ENCODE peak calls at places on chromosome 22, in four cellular contexts. I is mucosa of descending colon, N is astrocyte of the spinal cord, S is GM12865. T is an unnamed sample.
A peak's percentile ranks its signal among the peaks of the same experiment; 100 is the strongest.

GRCh38 chr22:46895753-46896152 is 133.3 kb downstream of the TBC1D22A start:
- DNase-seq in I (no peak), N (peak; percentile 17), S (no peak), T (no peak)

GRCh38 chr22:34105461-34106062 is 185.3 kb upstream of the LARGE1 start:
- DNase-seq in I (no peak), N (no peak), S (peak; percentile 46), T (peak; percentile 24)

GRCh38 chr22:42856179-42856864 is 751 bp downstream of the ARFGAP3 start:
- DNase-seq in I (peak; percentile 78), N (no peak), S (peak; percentile 64), T (peak; percentile 42)

GRCh38 chr22:50576070-50576469 is 2.2 kb downstream of the CPT1B start:
- DNase-seq in I (no peak), N (peak; percentile 17), S (no peak), T (no peak)

GRCh38 chr22:42317691-42318547 is 47.5 kb upstream of the TCF20 start:
- DNase-seq in I (peak; percentile 87), N (no peak), S (no peak), T (no peak)

GRCh38 chr22:22871536-22872278 is 15.9 kb upstream of the IGLL5 start:
- DNase-seq in I (no peak), N (no peak), S (no peak), T (no peak)

GRCh38 chr22:29907753-29908515 is 25.0 kb downstream of the MTMR3 start:
- DNase-seq in I (peak; percentile 79), N (peak; percentile 97), S (peak; percentile 4), T (peak; percentile 13)

GRCh38 chr22:37157516-37158289 is 8.0 kb upstream of the IL2RB start:
- DNase-seq in I (no peak), N (no peak), S (no peak), T (no peak)

GRCh38 chr22:44685384-44686056 is 16.5 kb upstream of the PRR5 start:
- DNase-seq in I (peak; percentile 81), N (no peak), S (peak; percentile 85), T (peak; percentile 73)

GRCh38 chr22:43166132-43166930 is 15.0 kb downstream of the TSPO start:
- DNase-seq in I (no peak), N (no peak), S (no peak), T (no peak)

GRCh38 chr22:39674536-39674935 is 104.0 kb downstream of the CACNA1I start:
- DNase-seq in I (no peak), N (no peak), S (no peak), T (no peak)

DNA sequence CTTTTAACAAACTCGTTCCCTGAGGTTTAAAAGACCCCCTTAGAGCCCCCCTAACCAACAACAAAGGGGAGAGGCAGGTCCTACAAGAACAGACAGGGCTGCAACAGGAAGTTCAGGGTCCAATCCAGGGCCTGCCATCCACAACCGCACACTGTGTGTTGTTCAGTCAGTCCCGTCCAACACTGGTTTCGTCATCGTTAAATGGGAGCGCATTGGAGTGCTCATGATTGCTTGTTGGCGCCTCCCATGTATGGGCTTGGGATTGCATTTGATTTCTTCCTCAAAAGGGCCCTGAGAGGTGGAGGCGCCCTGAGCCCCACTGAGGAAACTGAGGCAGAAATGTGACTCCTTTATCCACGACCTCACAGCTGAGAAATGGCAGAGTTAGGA is 174.1 kb downstream of the MN1 start:
- DNase-seq in I (no peak), N (no peak), S (no peak), T (no peak)
- TF ChIP-seq CTCF in I (no peak), N (no peak), S (no peak), T (no peak)

DNA sequence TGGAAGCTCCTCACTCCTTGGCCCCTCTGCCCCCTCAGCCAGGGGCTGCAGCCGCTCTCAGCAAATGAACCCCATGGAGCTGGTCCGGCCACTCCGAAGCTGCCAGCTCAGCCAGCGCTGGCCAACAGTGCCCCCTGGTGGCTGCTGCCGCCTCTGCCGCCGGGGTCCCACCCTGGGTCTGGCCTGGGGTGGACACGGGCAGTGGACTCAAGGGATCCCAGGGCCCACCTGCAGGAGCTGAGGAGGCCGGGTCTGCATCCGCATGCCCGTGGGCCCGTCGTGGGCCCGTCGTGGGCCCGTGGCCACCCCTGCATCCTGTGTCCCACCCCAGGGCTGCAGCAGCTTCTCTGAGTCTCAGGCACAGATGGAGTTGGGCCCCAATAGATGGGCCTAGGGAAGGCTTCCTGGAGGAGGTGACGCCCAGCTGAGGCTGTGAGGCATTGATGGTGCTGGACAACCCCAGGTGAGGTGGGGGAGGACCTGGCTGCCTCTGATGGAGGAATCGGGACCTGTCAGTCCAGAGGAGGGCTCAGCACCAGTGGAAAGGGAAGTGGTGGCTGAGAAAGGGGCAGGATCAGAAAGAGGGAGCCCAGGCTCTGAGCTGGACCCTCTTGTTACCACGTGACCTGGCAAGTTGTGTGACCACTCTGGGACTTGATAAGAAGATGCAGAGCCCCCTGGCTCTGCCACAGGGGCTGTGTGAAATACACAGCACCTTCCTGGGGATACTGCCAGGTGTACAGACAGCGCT is 522.3 kb downstream of the BRD1 start:
- DNase-seq in I (no peak), N (no peak), S (no peak), T (no peak)
- TF ChIP-seq CTCF in I (peak; percentile 85), N (peak; percentile 24), S (peak; percentile 8), T (peak; percentile 81)

DNA sequence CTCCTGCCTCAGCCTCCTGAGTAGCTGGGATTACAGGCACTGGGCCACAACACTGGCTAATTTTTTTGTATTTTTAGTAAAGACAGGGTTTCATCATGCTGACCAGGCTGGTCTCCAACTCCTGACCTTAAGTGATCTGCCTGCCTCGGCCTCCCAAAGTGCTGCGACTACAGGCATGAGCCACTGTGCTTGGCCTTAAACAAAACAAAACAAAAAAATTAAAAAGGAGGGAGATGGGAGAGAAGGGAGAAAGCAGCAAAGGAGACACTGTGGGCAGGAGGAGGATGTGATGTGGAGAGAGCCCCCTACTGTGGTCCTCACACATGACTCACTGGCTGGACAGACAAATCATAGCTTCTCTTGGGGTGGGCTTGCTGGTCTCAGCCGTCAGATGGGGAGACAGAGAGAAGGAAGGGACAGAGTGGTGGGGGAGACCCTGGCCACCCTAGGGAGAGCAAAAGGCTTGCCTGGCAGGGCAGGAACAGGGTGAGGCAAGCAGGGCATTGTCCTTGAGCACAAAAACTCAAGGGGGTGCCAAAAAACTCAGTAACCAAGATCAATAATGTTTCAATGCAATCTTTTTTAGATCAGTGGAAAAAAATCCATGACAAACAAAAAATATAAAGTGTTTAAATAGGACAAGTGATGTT is 31.6 kb downstream of the TPST2 start:
- DNase-seq in I (no peak), N (peak; percentile 77), S (no peak), T (no peak)
- TF ChIP-seq CTCF in I (no peak), N (peak; percentile 14), S (no peak), T (no peak)

GRCh38 chr22:31451709-31452571 is 37.7 kb downstream of the EIF4ENIF1 start:
- DNase-seq in I (no peak), N (peak; percentile 43), S (peak; percentile 65), T (peak; percentile 24)
- TF ChIP-seq CTCF in I (peak; percentile 15), N (peak; percentile 70), S (peak; percentile 54), T (peak; percentile 63)

GRCh38 chr22:38240734-38241252 is 32.0 kb downstream of the TMEM184B start:
- DNase-seq in I (no peak), N (peak; percentile 95), S (no peak), T (no peak)

GRCh38 chr22:38235240-38235850 is 33.6 kb downstream of the MAFF start:
- DNase-seq in I (no peak), N (no peak), S (no peak), T (no peak)

GRCh38 chr22:38236786-38237185 is 35.0 kb downstream of the MAFF start:
- DNase-seq in I (no peak), N (no peak), S (no peak), T (no peak)

GRCh38 chr22:38238519-38239051 is 34.2 kb downstream of the TMEM184B start:
- DNase-seq in I (no peak), N (peak; percentile 46), S (no peak), T (no peak)

GRCh38 chr22:38239101-38239761 is 33.6 kb downstream of the TMEM184B start:
- DNase-seq in I (no peak), N (peak; percentile 83), S (no peak), T (no peak)
- TF ChIP-seq CTCF in I (no peak), N (peak; percentile 28), S (no peak), T (no peak)

GRCh38 chr22:38257650-38258246 is 15.1 kb downstream of the TMEM184B start:
- DNase-seq in I (peak; percentile 66), N (no peak), S (no peak), T (no peak)
- TF ChIP-seq CTCF in I (no peak), N (no peak), S (no peak), T (no peak)

DNA sequence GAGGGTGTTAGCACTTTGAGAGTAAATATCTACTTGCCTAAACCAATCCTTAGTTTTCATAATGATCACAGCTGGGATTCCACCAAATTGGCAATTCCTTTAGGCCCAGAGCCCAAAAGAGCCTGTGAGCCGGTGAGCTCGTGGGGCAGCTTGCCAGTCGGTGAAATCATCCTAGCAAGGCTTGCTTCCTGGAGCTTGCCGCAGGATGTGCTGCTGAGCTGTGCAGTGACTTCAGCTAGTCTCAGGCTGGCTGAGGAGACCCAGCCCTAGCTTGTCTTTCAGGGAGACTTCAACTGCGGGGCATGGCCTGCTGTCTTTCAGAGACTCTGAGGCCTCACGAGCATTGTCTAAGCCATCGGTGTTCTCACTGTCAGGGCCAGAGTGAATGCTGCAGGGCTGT is 73.6 kb upstream of the SUSD2 start:
- DNase-seq in I (peak; percentile 72), N (peak; percentile 87), S (no peak), T (no peak)
- TF ChIP-seq CTCF in I (no peak), N (peak; percentile 54), S (no peak), T (no peak)

T was measured in GM13977.